ENCODE peak calls at places on chromosome 1, in five cellular contexts. One of them, this sample, is unnamed.

GRCh38 chr1:47971385-47971784 is 25.8 kb downstream of the TRABD2B start:
- DNase-seq in GM12878: no peak
- DNase-seq in K562: no peak
- DNase-seq in IMR-90: no peak
- DNase-seq in SK-N-SH: no peak
- DNase-seq in this sample: no peak

GRCh38 chr1:151048645-151049032 is 1.1 kb downstream of the C1orf56 start:
- DNase-seq in IMR-90: no peak
- DNase-seq in K562: peak
- DNase-seq in GM12878: no peak
- DNase-seq in SK-N-SH: peak
- DNase-seq in this sample: no peak

GRCh38 chr1:178953538-178954207 is 72.0 kb upstream of the FAM20B start:
- DNase-seq in SK-N-SH: no peak
- DNase-seq in GM12878: no peak
- DNase-seq in K562: no peak
- DNase-seq in IMR-90: no peak
- DNase-seq in this sample: no peak

GRCh38 chr1:156616463-156616862 is 2.8 kb upstream of the HAPLN2 start:
- DNase-seq in GM12878: no peak
- DNase-seq in SK-N-SH: peak
- DNase-seq in IMR-90: peak
- DNase-seq in K562: peak
- DNase-seq in this sample: no peak

GRCh38 chr1:204544321-204544720 is 28.1 kb downstream of the MDM4 start:
- DNase-seq in GM12878: no peak
- DNase-seq in SK-N-SH: no peak
- DNase-seq in K562: no peak
- DNase-seq in IMR-90: peak
- DNase-seq in this sample: no peak

GRCh38 chr1:83883979-83884378 is 115.0 kb downstream of the TTLL7 start:
- DNase-seq in IMR-90: peak
- DNase-seq in GM12878: no peak
- DNase-seq in K562: no peak
- DNase-seq in SK-N-SH: no peak
- DNase-seq in this sample: no peak

GRCh38 chr1:159122005-159122621 is 45.5 kb upstream of the AIM2 start:
- DNase-seq in IMR-90: peak
- DNase-seq in K562: no peak
- DNase-seq in SK-N-SH: no peak
- DNase-seq in GM12878: peak
- DNase-seq in this sample: no peak

GRCh38 chr1:72060466-72060865 is 221.9 kb downstream of the NEGR1 start:
- DNase-seq in GM12878: no peak
- DNase-seq in SK-N-SH: no peak
- DNase-seq in IMR-90: no peak
- DNase-seq in K562: no peak
- DNase-seq in this sample: no peak

GRCh38 chr1:21261551-21262281 is 28.5 kb downstream of the ECE1 start:
- DNase-seq in IMR-90: peak
- DNase-seq in K562: peak
- DNase-seq in SK-N-SH: peak
- DNase-seq in GM12878: no peak
- DNase-seq in this sample: peak

GRCh38 chr1:79198841-79199240 is 192.3 kb upstream of the ADGRL4 start:
- DNase-seq in K562: no peak
- DNase-seq in IMR-90: peak
- DNase-seq in GM12878: no peak
- DNase-seq in SK-N-SH: no peak
- DNase-seq in this sample: no peak

GRCh38 chr1:238364214-238364892 is 473.6 kb upstream of the ZP4 start:
- DNase-seq in SK-N-SH: no peak
- DNase-seq in K562: no peak
- DNase-seq in GM12878: no peak
- DNase-seq in IMR-90: no peak
- DNase-seq in this sample: no peak

GRCh38 chr1:181522864-181523263 is 39.5 kb downstream of the CACNA1E start:
- DNase-seq in SK-N-SH: no peak
- DNase-seq in IMR-90: no peak
- DNase-seq in K562: no peak
- DNase-seq in GM12878: no peak
- DNase-seq in this sample: no peak

GRCh38 chr1:12580054-12580887 is 37.7 kb downstream of the DHRS3 start:
- DNase-seq in GM12878: no peak
- DNase-seq in K562: no peak
- DNase-seq in SK-N-SH: no peak
- DNase-seq in IMR-90: peak
- DNase-seq in this sample: no peak

GRCh38 chr1:183093821-183094287 is 70.6 kb downstream of the LAMC1 start:
- DNase-seq in GM12878: no peak
- DNase-seq in IMR-90: peak
- DNase-seq in K562: no peak
- DNase-seq in SK-N-SH: no peak
- DNase-seq in this sample: peak

GRCh38 chr1:66764994-66765578 is 12.8 kb downstream of the DYNLT5 start:
- DNase-seq in GM12878: no peak
- DNase-seq in SK-N-SH: peak
- DNase-seq in K562: peak
- DNase-seq in IMR-90: peak
- DNase-seq in this sample: peak

GRCh38 chr1:93317943-93318342 is 27.8 kb upstream of the DR1 start:
- DNase-seq in SK-N-SH: no peak
- DNase-seq in GM12878: no peak
- DNase-seq in IMR-90: no peak
- DNase-seq in K562: no peak
- DNase-seq in this sample: no peak
- TF ChIP-seq RCOR1 in SK-N-SH: no peak
- TF ChIP-seq RCOR1 in GM12878: no peak
- TF ChIP-seq RCOR1 in IMR-90: no peak
- TF ChIP-seq RCOR1 in K562: no peak
- TF ChIP-seq RCOR1 in this sample: no peak

GRCh38 chr1:95222629-95223028 is 11.4 kb upstream of the RWDD3 start:
- DNase-seq in GM12878: no peak
- DNase-seq in K562: no peak
- DNase-seq in SK-N-SH: no peak
- DNase-seq in IMR-90: no peak
- DNase-seq in this sample: no peak

GRCh38 chr1:95226781-95227660 is 7.0 kb upstream of the RWDD3 start:
- DNase-seq in K562: no peak
- DNase-seq in IMR-90: no peak
- DNase-seq in GM12878: no peak
- DNase-seq in SK-N-SH: no peak
- DNase-seq in this sample: no peak

GRCh38 chr1:95221306-95221705 is 12.7 kb upstream of the RWDD3 start:
- DNase-seq in IMR-90: peak
- DNase-seq in GM12878: no peak
- DNase-seq in K562: no peak
- DNase-seq in SK-N-SH: no peak
- DNase-seq in this sample: no peak

GRCh38 chr1:95219407-95219806 is 14.6 kb upstream of the RWDD3 start:
- DNase-seq in K562: no peak
- DNase-seq in IMR-90: no peak
- DNase-seq in GM12878: no peak
- DNase-seq in SK-N-SH: no peak
- DNase-seq in this sample: no peak

DNA sequence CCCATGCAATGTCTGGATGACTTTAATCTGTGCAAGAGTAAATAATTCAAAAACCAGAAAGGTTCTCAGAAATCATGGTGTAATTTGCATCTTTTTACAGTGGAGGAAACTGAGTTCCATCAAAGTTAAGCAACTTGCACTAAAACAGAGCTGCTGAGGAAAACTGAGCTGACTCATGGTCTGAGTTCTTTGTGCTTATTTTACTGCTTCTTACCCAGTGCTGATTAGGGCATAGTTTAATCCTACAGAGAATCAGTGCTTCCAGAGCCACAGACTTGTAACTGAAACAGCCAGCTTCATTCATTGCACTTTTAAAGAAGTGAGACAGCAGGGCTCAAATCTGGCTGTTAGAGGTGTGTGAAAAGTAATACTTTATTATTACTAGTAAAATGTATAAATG is 10.9 kb upstream of the RWDD3 start:
- DNase-seq in K562: no peak
- DNase-seq in IMR-90: peak
- DNase-seq in SK-N-SH: no peak
- DNase-seq in GM12878: no peak
- DNase-seq in this sample: no peak
- TF ChIP-seq RCOR1 in K562: no peak
- TF ChIP-seq RCOR1 in IMR-90: no peak
- TF ChIP-seq RCOR1 in SK-N-SH: no peak
- TF ChIP-seq RCOR1 in GM12878: no peak
- TF ChIP-seq RCOR1 in this sample: no peak

GRCh38 chr1:206047271-206047670 is 5.7 kb upstream of the RHEX start:
- DNase-seq in SK-N-SH: no peak
- DNase-seq in GM12878: no peak
- DNase-seq in IMR-90: no peak
- DNase-seq in K562: no peak
- DNase-seq in this sample: no peak

GRCh38 chr1:206049919-206050600 is 2.9 kb upstream of the RHEX start:
- DNase-seq in IMR-90: no peak
- DNase-seq in GM12878: no peak
- DNase-seq in K562: no peak
- DNase-seq in SK-N-SH: no peak
- DNase-seq in this sample: no peak

GRCh38 chr1:206048582-206048981 is 4.4 kb upstream of the RHEX start:
- DNase-seq in GM12878: no peak
- DNase-seq in IMR-90: no peak
- DNase-seq in SK-N-SH: no peak
- DNase-seq in K562: no peak
- DNase-seq in this sample: no peak

GRCh38 chr1:206050655-206051235 is 2.2 kb upstream of the RHEX start:
- DNase-seq in IMR-90: peak
- DNase-seq in SK-N-SH: no peak
- DNase-seq in K562: no peak
- DNase-seq in GM12878: peak
- DNase-seq in this sample: no peak

DNA sequence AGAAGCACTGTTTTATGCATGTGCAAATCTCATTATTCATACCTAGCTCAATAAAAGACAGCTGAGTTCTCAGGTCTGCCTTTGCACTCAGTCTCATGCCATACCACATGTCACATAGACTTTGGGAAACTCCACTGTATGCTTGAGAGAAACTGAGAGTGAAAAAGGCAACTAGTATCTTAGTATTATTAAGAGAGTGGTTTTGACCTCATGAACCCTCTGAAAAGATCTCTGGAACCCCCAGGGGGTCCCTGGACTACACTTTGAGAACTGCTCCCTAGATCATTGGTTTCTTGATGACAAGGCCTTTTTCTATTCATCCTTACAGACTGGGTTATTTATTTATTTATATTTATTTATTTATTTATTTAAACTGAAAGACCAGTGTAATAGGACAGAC is 3.7 kb upstream of the RHEX start:
- DNase-seq in GM12878: peak
- DNase-seq in IMR-90: no peak
- DNase-seq in K562: no peak
- DNase-seq in SK-N-SH: no peak
- DNase-seq in this sample: no peak
- TF ChIP-seq RCOR1 in GM12878: peak
- TF ChIP-seq RCOR1 in IMR-90: no peak
- TF ChIP-seq RCOR1 in K562: no peak
- TF ChIP-seq RCOR1 in SK-N-SH: no peak
- TF ChIP-seq RCOR1 in this sample: no peak

GRCh38 chr1:106912146-106912545 is 144.3 kb upstream of the PRMT6 start:
- DNase-seq in K562: no peak
- DNase-seq in SK-N-SH: no peak
- DNase-seq in IMR-90: no peak
- DNase-seq in GM12878: no peak
- DNase-seq in this sample: no peak

GRCh38 chr1:106907795-106908194 is 148.7 kb upstream of the PRMT6 start:
- DNase-seq in IMR-90: no peak
- DNase-seq in GM12878: peak
- DNase-seq in K562: no peak
- DNase-seq in SK-N-SH: no peak
- DNase-seq in this sample: no peak

DNA sequence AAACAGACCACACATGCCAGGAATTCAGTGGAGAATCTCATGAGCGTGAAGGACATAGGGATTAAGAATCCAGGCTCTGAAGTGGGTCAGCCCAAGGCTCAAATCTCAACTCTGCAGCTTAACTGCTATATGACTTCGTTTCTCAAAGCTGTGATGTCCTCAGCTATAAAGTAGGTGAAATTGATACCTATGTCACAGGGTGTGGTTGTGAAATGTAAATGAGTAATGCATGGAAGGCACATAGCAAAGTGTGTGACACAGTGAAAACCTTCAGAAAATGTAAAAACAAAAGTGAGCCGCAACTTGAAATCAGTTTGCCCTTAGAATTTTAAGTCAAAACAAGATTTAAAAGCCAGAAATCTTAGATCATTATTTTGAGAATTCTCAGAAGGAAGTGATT is 145.7 kb upstream of the PRMT6 start:
- DNase-seq in K562: no peak
- DNase-seq in GM12878: no peak
- DNase-seq in SK-N-SH: no peak
- DNase-seq in IMR-90: no peak
- DNase-seq in this sample: no peak
- TF ChIP-seq RCOR1 in K562: no peak
- TF ChIP-seq RCOR1 in GM12878: no peak
- TF ChIP-seq RCOR1 in SK-N-SH: no peak
- TF ChIP-seq RCOR1 in IMR-90: no peak
- TF ChIP-seq RCOR1 in this sample: no peak

DNA sequence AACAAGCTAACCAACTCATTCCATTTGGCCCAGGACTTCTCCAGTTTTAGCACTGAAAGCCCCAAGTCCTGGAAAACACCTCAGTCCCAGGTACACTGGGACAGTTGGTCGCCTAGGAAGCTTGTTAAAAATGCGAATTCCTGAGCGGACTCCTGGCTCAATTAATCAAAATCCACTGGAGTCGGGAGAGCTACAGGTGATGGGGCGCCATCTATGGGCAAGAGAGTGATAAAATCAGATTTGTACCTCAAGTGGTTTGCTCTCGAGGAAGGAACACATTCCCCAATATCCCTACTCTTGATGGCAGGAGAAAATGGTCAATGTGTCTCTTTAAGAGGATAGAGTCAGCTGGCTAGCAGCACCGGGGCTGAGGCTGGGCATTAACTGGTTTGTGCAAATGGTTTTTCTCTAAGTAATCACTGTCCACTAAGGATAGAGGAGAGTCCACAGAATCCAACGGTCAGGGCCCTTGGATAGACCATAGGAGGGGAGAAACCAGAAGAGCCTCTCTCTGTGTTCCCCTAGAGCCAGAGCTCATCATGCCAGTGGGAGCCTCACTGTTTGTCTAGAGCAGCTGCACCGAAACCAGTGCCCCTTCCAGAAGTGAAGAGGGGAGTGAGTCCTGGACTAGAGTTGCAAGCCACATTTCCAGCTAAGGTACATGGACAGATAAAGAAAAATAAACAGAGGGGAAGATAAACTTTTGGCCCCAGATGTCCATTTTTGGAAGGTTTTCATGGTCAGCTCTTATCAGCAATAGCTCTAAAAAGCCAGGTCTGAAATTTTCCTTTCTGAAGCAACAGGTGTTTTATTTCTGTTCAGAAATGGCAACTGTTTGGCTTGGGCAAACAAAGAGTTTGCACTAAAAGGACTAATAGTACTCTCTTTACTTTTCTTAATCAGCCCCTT is 148.5 kb downstream of the TENT5C start:
- DNase-seq in SK-N-SH: peak
- DNase-seq in GM12878: no peak
- DNase-seq in K562: peak
- DNase-seq in IMR-90: peak
- DNase-seq in this sample: peak
- TF ChIP-seq RCOR1 in SK-N-SH: no peak
- TF ChIP-seq RCOR1 in GM12878: no peak
- TF ChIP-seq RCOR1 in K562: no peak
- TF ChIP-seq RCOR1 in IMR-90: no peak
- TF ChIP-seq RCOR1 in this sample: no peak

GRCh38 chr1:216804107-216804506 is 80.9 kb upstream of the ESRRG start:
- DNase-seq in K562: no peak
- DNase-seq in IMR-90: no peak
- DNase-seq in SK-N-SH: no peak
- DNase-seq in GM12878: no peak
- DNase-seq in this sample: no peak
- TF ChIP-seq RCOR1 in K562: no peak
- TF ChIP-seq RCOR1 in IMR-90: no peak
- TF ChIP-seq RCOR1 in SK-N-SH: no peak
- TF ChIP-seq RCOR1 in GM12878: no peak
- TF ChIP-seq RCOR1 in this sample: no peak

This sample was measured in A549.